ENCODE peak calls at places on chromosomes 6 and 20, in five cellular contexts. V is heart right ventricle, H is mesenchymal stem cell, A is mesendoderm, W is SJCRH30. D is an unnamed sample.

GRCh38 chr6:111727041-111727440 is 121.4 kb upstream of the TRAF3IP2 start:
- DNase-seq in W (no peak), V (no peak), H (no peak), A (no peak), D (no peak)

GRCh38 chr6:16901777-16902176 is 140.5 kb upstream of the ATXN1 start:
- DNase-seq in H (no peak), A (no peak), W (no peak), V (peak; percentile 42), D (peak; percentile 34)

GRCh38 chr6:168117942-168118341 is 38.9 kb upstream of the FRMD1 start:
- DNase-seq in V (no peak), A (no peak), W (no peak), H (no peak), D (no peak)

GRCh38 chr6:158328952-158329351 is 16.7 kb downstream of the TULP4 start:
- DNase-seq in A (no peak), V (no peak), H (no peak), W (no peak), D (no peak)

GRCh38 chr20:24838551-24839530 is 110.2 kb upstream of the CST7 start:
- DNase-seq in H (no peak), W (no peak), V (no peak), A (no peak), D (no peak)

GRCh38 chr6:2182251-2182650 is 63.2 kb downstream of the GMDS start:
- DNase-seq in V (no peak), A (no peak), H (no peak), W (no peak), D (no peak)

GRCh38 chr6:40348591-40348990 is 238.6 kb downstream of the LRFN2 start:
- DNase-seq in W (peak; percentile 35), V (no peak), A (no peak), H (no peak), D (no peak)

GRCh38 chr20:35467339-35468224 is 12.2 kb downstream of the CEP250 start:
- DNase-seq in W (no peak), H (peak; percentile 58), V (no peak), A (peak; percentile 54), D (peak; percentile 2)

GRCh38 chr20:48995599-48995998 is 50.5 kb upstream of the CSE1L start:
- DNase-seq in H (no peak), W (no peak), V (no peak), A (no peak), D (no peak)

DNA sequence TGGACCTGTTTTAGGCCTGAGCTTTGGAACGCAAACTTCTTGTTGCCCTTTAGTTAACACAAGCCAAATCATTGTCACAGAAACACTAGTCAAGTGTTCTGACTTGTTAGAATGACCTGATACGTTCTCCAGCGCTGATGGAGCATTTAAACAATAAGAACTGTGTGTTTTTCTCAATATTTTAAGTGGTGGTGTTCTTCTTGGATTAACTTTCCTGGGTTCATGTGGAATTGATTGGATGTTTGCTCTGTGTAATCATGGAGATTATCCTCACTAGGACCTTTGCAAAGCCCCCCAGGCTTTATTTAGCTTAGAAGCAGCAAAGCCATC is 1.6 kb downstream of the LRRC1 start:
- DNase-seq in H (no peak), V (no peak), A (no peak), W (peak; percentile 2), D (no peak)
- H3K4me3 ChIP-seq in H (peak overlapping the region; percentile 91), V (no peak overlapping the region), A (no peak overlapping the region), W (peak overlapping the region; percentile 88), D (peak overlapping the region; percentile 84)

GRCh38 chr20:46894579-46894958 is at the start of gene EYA2:
- DNase-seq in H (no peak), A (peak; percentile 29), W (peak; percentile 83), V (peak; percentile 19), D (no peak)
- H3K27me3 ChIP-seq in H (peaks cover 60% of the 10 kb centered on the region), A (peaks cover 14% of the 10 kb centered on the region), W (no peaks in the 10 kb centered on the region), V (peaks cover 32% of the 10 kb centered on the region), D (peaks cover 49% of the 10 kb centered on the region)

GRCh38 chr6:52540286-52540902 is 36.5 kb downstream of the TRAM2 start:
- DNase-seq in W (no peak), H (no peak), V (no peak), A (no peak), D (no peak)

GRCh38 chr6:52539607-52540006 is 37.3 kb downstream of the TRAM2 start:
- DNase-seq in W (no peak), A (no peak), V (no peak), H (peak; percentile 82), D (peak; percentile 75)

GRCh38 chr6:52537001-52537753 is 39.7 kb downstream of the TRAM2 start:
- DNase-seq in V (no peak), H (no peak), W (peak; percentile 52), A (no peak), D (no peak)

GRCh38 chr6:52538252-52538905 is 38.5 kb downstream of the TRAM2 start:
- DNase-seq in H (no peak), W (no peak), A (no peak), V (no peak), D (no peak)

GRCh38 chr6:52538921-52539354 is 37.9 kb downstream of the TRAM2 start:
- DNase-seq in W (no peak), A (peak; percentile 79), H (peak; percentile 69), V (no peak), D (peak; percentile 62)
- H3K36me3 ChIP-seq in W (peaks cover 6% of the 10 kb centered on the region), A (no peaks in the 10 kb centered on the region), H (peaks cover 49% of the 10 kb centered on the region), V (peaks cover 17% of the 10 kb centered on the region), D (peaks cover 26% of the 10 kb centered on the region)

GRCh38 chr20:58389968-58390658 is 1.1 kb downstream of the VAPB start:
- DNase-seq in W (no peak), A (no peak), V (no peak), H (no peak), D (no peak)

GRCh38 chr20:58389324-58389967 is 417 bp downstream of the VAPB start:
- DNase-seq in V (no peak), W (peak; percentile 72), H (peak; percentile 67), A (peak; percentile 67), D (no peak)

GRCh38 chr20:58388882-58389323 is at the start of gene VAPB:
- DNase-seq in W (peak; percentile 99), H (peak; percentile 95), V (peak; percentile 97), A (peak; percentile 96), D (peak; percentile 84)

GRCh38 chr20:58390659-58391035 is 1.6 kb downstream of the VAPB start:
- DNase-seq in W (no peak), A (no peak), V (no peak), H (no peak), D (no peak)

DNA sequence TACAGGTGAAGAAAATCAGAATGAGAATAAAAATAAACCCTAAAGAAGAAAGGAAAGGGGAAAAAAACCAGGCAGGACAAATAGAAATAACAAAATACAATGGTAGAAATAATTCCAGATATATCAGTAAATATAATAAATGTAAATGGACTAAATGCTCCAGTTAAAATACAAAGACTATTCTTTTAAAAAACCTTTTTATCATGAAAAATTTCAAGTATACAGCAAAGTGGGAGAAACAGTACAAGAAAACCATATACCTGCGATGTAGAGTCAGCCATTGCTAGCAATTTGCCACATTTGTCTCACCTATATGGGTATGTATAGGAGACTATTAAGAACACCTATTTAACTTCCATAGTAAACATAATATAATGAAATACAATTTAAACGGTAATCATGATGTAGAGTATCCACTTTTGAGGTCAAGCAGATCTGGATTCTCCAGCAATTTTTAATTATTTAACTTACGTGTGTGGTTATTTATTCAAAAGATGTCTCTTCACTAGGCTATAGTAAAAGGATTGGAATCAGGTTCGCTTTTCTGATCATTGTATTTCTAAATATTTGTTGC is 914 bp upstream of the VAPB start:
- DNase-seq in H (no peak), V (no peak), W (no peak), A (no peak), D (no peak)
- H3K4me3 ChIP-seq in H (peak overlapping the region; percentile 78), V (peak overlapping the region; percentile 19), W (peak overlapping the region; percentile 94), A (no peak overlapping the region), D (no peak overlapping the region)

GRCh38 chr20:728022-728944 is 40.0 kb downstream of the SLC52A3 start:
- DNase-seq in W (peak; percentile 27), A (peak; percentile 85), H (peak; percentile 34), V (peak; percentile 66), D (peak; percentile 9)
- H3K27me3 ChIP-seq in W (no peaks in the 10 kb centered on the region), A (no peaks in the 10 kb centered on the region), H (peaks cover 58% of the 10 kb centered on the region), V (peaks cover 7% of the 10 kb centered on the region), D (peaks cover 30% of the 10 kb centered on the region)

GRCh38 chr20:41479113-41479512 is 112.5 kb upstream of the EMILIN3 start:
- DNase-seq in H (no peak), V (no peak), A (no peak), W (no peak), D (no peak)

GRCh38 chr20:41480054-41480770 is 113.6 kb upstream of the EMILIN3 start:
- DNase-seq in W (peak; percentile 44), A (no peak), H (peak; percentile 33), V (no peak), D (no peak)

GRCh38 chr20:41483553-41483930 is 116.9 kb upstream of the EMILIN3 start:
- DNase-seq in A (no peak), H (no peak), V (no peak), W (no peak), D (peak; percentile 20)

GRCh38 chr20:41482647-41483552 is 116.3 kb upstream of the EMILIN3 start:
- DNase-seq in H (peak; percentile 58), W (no peak), V (no peak), A (no peak), D (peak; percentile 73)
- H3K36me3 ChIP-seq in H (peaks cover 80% of the 10 kb centered on the region), W (peaks cover 85% of the 10 kb centered on the region), V (peaks cover 82% of the 10 kb centered on the region), A (peaks cover 12% of the 10 kb centered on the region), D (peaks cover 5% of the 10 kb centered on the region)

GRCh38 chr20:63652192-63652980 is 838 bp downstream of the STMN3 start:
- DNase-seq in H (no peak), A (peak; percentile 51), V (peak; percentile 39), W (peak; percentile 76), D (no peak)
- H3K4me3 ChIP-seq in H (peak overlapping the region; percentile 69), A (peak overlapping the region; percentile 42), V (peak overlapping the region; percentile 38), W (peak overlapping the region; percentile 55), D (peak overlapping the region; percentile 49)

DNA sequence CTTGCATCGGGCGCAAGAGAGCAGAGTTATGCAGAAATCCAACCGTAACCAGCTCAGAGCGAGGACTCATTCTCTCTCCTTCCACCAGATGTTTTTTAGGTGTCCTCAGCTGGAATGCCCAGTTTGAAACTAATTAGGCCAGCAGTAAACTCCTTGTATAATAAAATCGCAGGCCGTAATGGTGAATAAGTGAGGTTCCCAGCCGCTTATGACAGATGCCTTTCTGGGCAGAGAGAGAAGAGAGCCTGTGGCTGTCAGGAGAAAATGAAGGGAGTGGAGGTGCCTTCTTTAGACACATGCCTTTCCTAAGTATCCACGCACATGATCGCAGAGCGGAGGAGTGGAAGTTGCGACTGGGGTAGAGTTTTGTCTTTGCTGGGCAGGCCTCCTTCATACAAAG is 2.8 kb downstream of the EYA2 start:
- DNase-seq in V (no peak), A (no peak), W (no peak), H (no peak), D (no peak)
- H3K27me3 ChIP-seq in V (peaks cover 32% of the 10 kb centered on the region), A (peaks cover 14% of the 10 kb centered on the region), W (no peaks in the 10 kb centered on the region), H (peaks cover 77% of the 10 kb centered on the region), D (peaks cover 61% of the 10 kb centered on the region)

DNA sequence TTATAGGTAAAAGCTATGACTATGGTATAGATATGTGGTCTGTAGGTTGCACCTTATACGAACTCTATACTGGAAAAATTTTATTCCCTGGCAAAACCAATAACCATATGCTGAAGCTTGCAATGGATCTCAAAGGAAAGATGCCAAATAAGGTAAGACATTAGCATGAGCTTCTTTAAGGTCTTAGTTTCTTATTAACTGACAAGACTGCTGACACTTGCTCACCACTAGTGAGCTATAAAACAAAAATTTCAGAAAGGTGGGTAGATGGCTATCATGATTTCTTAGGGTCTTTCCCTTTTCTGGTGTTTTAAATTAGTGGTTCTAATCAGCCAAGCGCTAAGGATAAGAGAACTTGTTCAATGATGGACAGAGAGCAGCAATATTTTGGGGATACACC is 21.9 kb downstream of the FAM217A start:
- DNase-seq in A (no peak), H (no peak), W (no peak), V (no peak), D (no peak)
- H3K36me3 ChIP-seq in A (peaks cover 7% of the 10 kb centered on the region), H (peaks cover 78% of the 10 kb centered on the region), W (peaks cover 61% of the 10 kb centered on the region), V (peaks cover 100% of the 10 kb centered on the region), D (peaks cover 44% of the 10 kb centered on the region)